ENCODE peak calls at places on chromosomes 7 and 10, in five cellular contexts. A is HCT116, M is Panc1, F is WERI-Rb-1, U is AG04449. K is an unnamed sample.

GRCh38 chr10:92627845-92628480 is 35.0 kb downstream of the KIF11 start:
- DNase-seq in F (no peak), M (no peak), U (no peak), A (no peak), K (no peak)

GRCh38 chr10:63409465-63410027 is 56.2 kb downstream of the JMJD1C start:
- DNase-seq in M (no peak), F (no peak), A (no peak), U (peak), K (no peak)

GRCh38 chr7:129024125-129024524 is 30.8 kb downstream of the TNPO3 start:
- DNase-seq in U (no peak), A (no peak), F (no peak), M (no peak), K (no peak)

GRCh38 chr7:15557186-15557585 is 4.6 kb downstream of the AGMO start:
- DNase-seq in U (no peak), M (no peak), A (no peak), F (peak), K (no peak)

GRCh38 chr10:110822708-110823291 is 48.9 kb upstream of the PDCD4 start:
- DNase-seq in A (no peak), M (no peak), U (no peak), F (no peak), K (no peak)

GRCh38 chr7:151744656-151745055 is 132.3 kb downstream of the PRKAG2 start:
- DNase-seq in U (no peak), A (no peak), M (no peak), F (no peak), K (no peak)

GRCh38 chr7:151130741-151131157 is 36.7 kb downstream of the GBX1 start:
- DNase-seq in M (no peak), F (no peak), U (no peak), A (no peak), K (no peak)

GRCh38 chr7:105790996-105791395 is 85.4 kb downstream of the ATXN7L1 start:
- DNase-seq in M (no peak), U (no peak), A (peak), F (no peak), K (no peak)

GRCh38 chr10:125101581-125101980 is 58.8 kb downstream of the CTBP2 start:
- DNase-seq in A (no peak), F (no peak), M (no peak), U (no peak), K (no peak)

GRCh38 chr7:77791336-77791735 is 6.9 kb downstream of the TMEM60 start:
- DNase-seq in A (no peak), M (no peak), U (no peak), F (no peak), K (no peak)

GRCh38 chr7:104982308-104982755 is 31.7 kb upstream of the KMT2E start:
- DNase-seq in F (no peak), A (no peak), U (no peak), M (no peak), K (no peak)

GRCh38 chr10:33216661-33217427 is 117.6 kb downstream of the NRP1 start:
- DNase-seq in A (no peak), U (no peak), F (no peak), M (peak), K (no peak)

GRCh38 chr10:98536551-98536950 is 89.8 kb upstream of the HPS1 start:
- DNase-seq in F (no peak), A (no peak), M (peak), U (peak), K (no peak)

GRCh38 chr7:105885386-105886111 is 9.2 kb upstream of the ATXN7L1 start:
- DNase-seq in U (no peak), A (no peak), M (no peak), F (no peak), K (no peak)

GRCh38 chr7:45597286-45597984 is 23.3 kb downstream of the ADCY1 start:
- DNase-seq in M (no peak), F (no peak), A (no peak), U (no peak), K (no peak)

GRCh38 chr10:114313866-114314265 is 74.8 kb downstream of the VWA2 start:
- DNase-seq in F (no peak), U (no peak), M (no peak), A (no peak), K (no peak)

GRCh38 chr10:69742356-69742695 is 59.4 kb upstream of the COL13A1 start:
- DNase-seq in F (no peak), M (no peak), A (no peak), U (no peak), K (no peak)

GRCh38 chr7:130918129-130919052 is 184.4 kb upstream of the KLF14 start:
- DNase-seq in M (no peak), U (no peak), A (no peak), F (no peak), K (no peak)

GRCh38 chr10:98446121-98446655 is 547 bp downstream of the HPS1 start:
- DNase-seq in F (no peak), U (no peak), A (no peak), M (no peak), K (peak)

GRCh38 chr7:12320241-12320640 is 83.4 kb downstream of the VWDE start:
- DNase-seq in M (no peak), A (no peak), F (no peak), U (no peak), K (no peak)

GRCh38 chr7:98162758-98163157 is 48.5 kb upstream of the BHLHA15 start:
- DNase-seq in M (no peak), F (no peak), A (no peak), U (no peak), K (no peak)

GRCh38 chr10:55063817-55064216 is 262.8 kb upstream of the PCDH15 start:
- DNase-seq in F (no peak), U (no peak), M (peak), A (no peak), K (no peak)

GRCh38 chr10:4947635-4948596 is 15.3 kb upstream of the AKR1C1 start:
- DNase-seq in F (no peak), A (peak), M (no peak), U (peak), K (peak)
- H3K4me3 ChIP-seq in F (no peak), A (no peak), M (no peak), U (no peak), K (no peak)

GRCh38 chr10:86708783-86709778 is 40.8 kb downstream of the LDB3 start:
- DNase-seq in A (no peak), M (no peak), F (no peak), U (no peak), K (peak)
- TF ChIP-seq CTCF in A (no peak), M (no peak), F (no peak), U (no peak), K (no peak)

DNA sequence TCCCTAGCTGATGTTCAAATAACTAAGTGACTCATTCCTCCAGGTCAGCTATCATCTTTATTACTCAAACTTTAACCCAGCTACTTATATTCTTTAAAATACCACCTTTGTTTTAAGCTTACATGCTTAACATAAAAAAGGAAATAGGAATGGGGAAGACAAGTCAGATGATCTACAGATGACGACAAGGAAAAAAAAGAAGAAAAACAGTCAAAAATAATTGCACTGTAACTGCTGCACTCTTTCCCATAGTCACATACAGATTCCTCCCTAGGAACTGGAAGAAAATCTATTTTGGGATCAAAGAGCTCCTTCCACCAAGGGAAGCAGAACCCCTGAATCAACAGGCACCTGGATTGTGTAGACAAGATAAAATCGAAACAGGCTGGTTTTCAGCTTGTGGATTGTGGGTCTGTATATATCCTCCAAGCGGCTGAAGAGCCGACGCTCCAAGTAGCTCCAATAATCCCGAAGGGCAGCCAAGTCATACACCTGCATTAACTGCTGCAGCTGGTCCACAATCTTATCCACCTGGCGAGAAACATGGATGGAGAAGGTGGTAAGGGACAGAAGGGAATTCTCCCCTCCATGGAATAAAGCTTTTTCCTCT is 2.0 kb downstream of the WDR91 start:
- DNase-seq in F (no peak), A (no peak), M (no peak), U (no peak), K (no peak)
- H3K4me3 ChIP-seq in F (no peak), A (no peak), M (no peak), U (no peak), K (no peak)

GRCh38 chr10:9508616-9509015 is 1454.1 kb downstream of the GATA3 start:
- DNase-seq in U (no peak), F (no peak), A (no peak), M (no peak), K (no peak)
- TF ChIP-seq CTCF in U (no peak), F (no peak), A (no peak), M (no peak), K (no peak)

K was measured in tibial nerve.